ENCODE peak calls at places on chromosomes 16 and 17, in ten cellular contexts. U, C, J, E, A, R, O, B, I and T are unnamed samples.

GRCh38 chr17:73316919-73317505 is 5.2 kb upstream of the CDC42EP4 start:
- DNase-seq in U (peak), C (no peak), J (peak), E (no peak), A (no peak), R (no peak), O (no peak), B (no peak), I (peak), T (no peak)

GRCh38 chr16:19757762-19758595 is 39.9 kb downstream of the IQCK start:
- DNase-seq in U (peak), C (no peak), J (no peak), E (no peak), A (no peak), R (no peak), O (no peak), B (no peak), I (no peak), T (no peak)

GRCh38 chr17:37488607-37489196 is 989 bp upstream of the DUSP14 start:
- DNase-seq in U (peak), C (peak), J (peak), E (peak), A (peak), R (peak), O (peak), B (peak), I (peak), T (peak)

GRCh38 chr16:10876799-10877341 is at the start of gene CIITA:
- DNase-seq in U (peak), C (no peak), J (peak), E (peak), A (no peak), R (no peak), O (peak), B (peak), I (peak), T (peak)

GRCh38 chr16:72055911-72056310 is 1.6 kb downstream of the HP start:
- DNase-seq in U (no peak), C (no peak), J (no peak), E (no peak), A (no peak), R (no peak), O (no peak), B (no peak), I (no peak), T (no peak)

GRCh38 chr17:19975601-19976000 is 2.0 kb downstream of the AKAP10 start:
- DNase-seq in U (no peak), C (no peak), J (no peak), E (no peak), A (no peak), R (no peak), O (no peak), B (no peak), I (no peak), T (no peak)

GRCh38 chr16:85178006-85178591 is 65.8 kb upstream of the CIBAR2 start:
- DNase-seq in U (no peak), C (no peak), J (no peak), E (no peak), A (no peak), R (no peak), O (no peak), B (no peak), I (no peak), T (no peak)

GRCh38 chr17:39239640-39240314 is 14.0 kb upstream of the STAC2 start:
- DNase-seq in U (no peak), C (peak), J (peak), E (no peak), A (peak), R (no peak), O (no peak), B (peak), I (no peak), T (no peak)

GRCh38 chr17:37731056-37731455 is 13.8 kb downstream of the HNF1B start:
- DNase-seq in U (no peak), C (no peak), J (no peak), E (no peak), A (no peak), R (no peak), O (no peak), B (no peak), I (no peak), T (no peak)

GRCh38 chr17:38464723-38465419 is 36.6 kb downstream of the ARHGAP23 start:
- DNase-seq in U (peak), C (no peak), J (no peak), E (peak), A (no peak), R (peak), O (peak), B (peak), I (peak), T (peak)

GRCh38 chr16:64287667-64288521 is 834.0 kb downstream of the CDH11 start:
- DNase-seq in U (no peak), C (no peak), J (no peak), E (no peak), A (no peak), R (no peak), O (no peak), B (no peak), I (no peak), T (no peak)

GRCh38 chr16:14377326-14377725 is 252.7 kb downstream of the PARN start:
- DNase-seq in U (peak), C (no peak), J (no peak), E (no peak), A (no peak), R (no peak), O (no peak), B (no peak), I (peak), T (no peak)

GRCh38 chr16:14375132-14375491 is 254.9 kb downstream of the PARN start:
- DNase-seq in U (no peak), C (no peak), J (no peak), E (no peak), A (no peak), R (no peak), O (no peak), B (no peak), I (peak), T (no peak)

GRCh38 chr16:14374451-14375131 is 255.5 kb downstream of the PARN start:
- DNase-seq in U (no peak), C (no peak), J (no peak), E (no peak), A (no peak), R (no peak), O (no peak), B (no peak), I (peak), T (no peak)

GRCh38 chr16:14378131-14378551 is 251.9 kb downstream of the PARN start:
- DNase-seq in U (peak), C (no peak), J (no peak), E (no peak), A (peak), R (no peak), O (peak), B (peak), I (peak), T (no peak)

DNA sequence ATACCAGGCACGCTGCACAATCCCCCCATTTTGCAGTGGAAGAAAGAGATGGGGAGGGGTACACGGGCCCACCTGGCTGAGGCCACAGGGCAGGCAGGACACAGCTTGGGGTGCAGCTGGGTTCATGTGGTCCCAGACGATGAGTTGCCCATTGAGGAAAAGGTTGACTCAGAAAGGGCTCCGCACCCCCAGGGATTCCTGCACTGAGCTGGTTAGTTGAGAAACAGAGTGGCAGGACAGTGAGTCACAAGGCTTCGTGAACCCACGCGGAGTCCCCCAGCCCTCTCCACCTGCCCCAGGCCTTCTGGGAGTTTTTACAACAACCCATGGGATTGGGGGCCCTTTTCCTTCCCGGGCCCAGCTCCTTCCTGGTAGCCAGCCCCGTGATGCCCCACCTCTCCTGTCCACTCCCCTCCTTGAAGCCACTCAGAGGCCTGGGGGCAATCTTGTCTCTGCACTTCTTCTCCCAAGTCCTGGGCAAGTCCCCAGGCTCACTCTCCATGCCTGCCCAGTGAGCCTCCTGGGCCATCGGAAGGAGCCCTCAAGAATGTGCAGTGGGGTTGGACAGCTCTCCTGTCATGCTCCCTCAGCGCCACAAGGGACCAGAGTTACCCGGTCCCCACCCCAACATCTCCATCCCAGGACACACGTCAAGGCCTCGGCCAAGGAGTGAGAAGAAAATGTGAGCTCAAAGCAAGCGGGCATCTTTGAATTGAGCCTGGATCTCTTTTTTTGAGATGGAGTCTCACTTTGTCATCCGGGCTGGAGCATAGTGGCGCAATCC is 251.2 kb downstream of the PARN start:
- DNase-seq in U (no peak), C (no peak), J (no peak), E (no peak), A (no peak), R (no peak), O (no peak), B (peak), I (peak), T (no peak)
- TF ChIP-seq CTCF in U (no peak), C (no peak), J (no peak), E (no peak), A (peak), R (no peak), O (no peak), B (no peak), I (no peak), T (no peak)

GRCh38 chr17:491086-492014 is 138.7 kb upstream of the RPH3AL start:
- DNase-seq in U (peak), C (peak), J (peak), E (peak), A (peak), R (peak), O (peak), B (no peak), I (peak), T (no peak)
- TF ChIP-seq CTCF in U (no peak), C (no peak), J (no peak), E (peak), A (no peak), R (peak), O (peak), B (no peak), I (no peak), T (no peak)

GRCh38 chr16:70705056-70705455 is 19.2 kb upstream of the MTSS2 start:
- DNase-seq in U (no peak), C (no peak), J (no peak), E (no peak), A (peak), R (no peak), O (no peak), B (no peak), I (no peak), T (no peak)
- TF ChIP-seq CTCF in U (no peak), C (no peak), J (no peak), E (no peak), A (no peak), R (no peak), O (no peak), B (no peak), I (no peak), T (no peak)

GRCh38 chr16:22898874-22899348 is 84.9 kb downstream of the HS3ST2 start:
- DNase-seq in U (peak), C (peak), J (peak), E (peak), A (peak), R (peak), O (no peak), B (peak), I (peak), T (peak)
- TF ChIP-seq CTCF in U (peak), C (no peak), J (peak), E (peak), A (peak), R (peak), O (peak), B (peak), I (peak), T (no peak)

GRCh38 chr17:11990363-11990983 is 6.8 kb downstream of the ZNF18 start:
- DNase-seq in U (no peak), C (no peak), J (no peak), E (no peak), A (no peak), R (no peak), O (no peak), B (no peak), I (no peak), T (no peak)
- TF ChIP-seq CTCF in U (no peak), C (no peak), J (no peak), E (no peak), A (no peak), R (no peak), O (no peak), B (no peak), I (no peak), T (no peak)

DNA sequence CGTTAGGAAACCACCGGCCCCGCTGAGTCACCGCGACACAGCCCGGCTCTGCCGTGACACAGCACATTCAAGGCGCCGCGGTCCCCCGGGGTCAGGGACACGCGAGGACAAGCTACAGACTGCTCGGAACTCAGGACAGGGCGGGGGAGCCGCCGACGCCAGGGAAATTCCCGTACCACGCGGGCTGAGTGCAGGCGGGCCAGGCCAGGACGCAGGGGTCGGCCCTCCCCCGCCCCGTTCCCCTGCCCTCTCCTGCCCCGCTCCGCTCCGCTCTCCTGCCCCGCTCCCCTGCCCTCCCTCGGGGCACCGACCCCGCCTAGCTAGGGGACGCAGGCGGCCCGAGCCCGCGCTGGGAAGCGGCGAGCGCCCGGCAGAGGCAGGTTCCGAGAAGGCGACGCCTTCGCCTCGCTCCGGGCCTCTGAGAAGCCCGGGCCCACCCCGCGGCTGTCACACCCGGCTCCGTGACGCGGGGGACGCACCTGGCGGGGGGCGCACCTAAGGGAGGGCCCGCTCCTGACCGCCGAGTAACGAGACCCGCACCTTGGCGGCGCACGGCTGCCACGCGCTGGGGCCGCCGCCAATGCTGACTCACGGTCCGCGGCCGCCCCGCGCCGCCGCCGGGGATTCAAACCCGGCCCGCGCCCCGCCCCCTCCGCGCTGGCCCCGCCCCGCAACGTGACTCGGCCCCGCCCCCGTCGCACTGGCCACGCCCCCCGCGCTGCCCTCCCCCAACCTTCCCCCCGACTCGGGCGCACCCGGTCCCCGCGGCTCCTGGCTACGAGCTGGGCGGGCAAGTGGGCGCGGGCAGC is 27.5 kb downstream of the GNPTG start:
- DNase-seq in U (peak), C (peak), J (no peak), E (peak), A (peak), R (peak), O (peak), B (peak), I (peak), T (peak)
- TF ChIP-seq CTCF in U (no peak), C (no peak), J (no peak), E (no peak), A (no peak), R (no peak), O (no peak), B (no peak), I (no peak), T (no peak)

GRCh38 chr16:89330177-89330856 is 112.8 kb downstream of the ZNF778 start:
- DNase-seq in U (no peak), C (no peak), J (peak), E (no peak), A (no peak), R (no peak), O (no peak), B (peak), I (peak), T (no peak)
- TF ChIP-seq CTCF in U (no peak), C (no peak), J (no peak), E (no peak), A (no peak), R (no peak), O (no peak), B (no peak), I (no peak), T (no peak)

GRCh38 chr16:81405702-81406113 is 38.9 kb upstream of the CMIP start:
- DNase-seq in U (peak), C (no peak), J (peak), E (no peak), A (no peak), R (no peak), O (peak), B (peak), I (peak), T (no peak)
- TF ChIP-seq CTCF in U (no peak), C (no peak), J (peak), E (no peak), A (no peak), R (no peak), O (peak), B (peak), I (peak), T (no peak)

GRCh38 chr17:76153202-76153601 is 12.2 kb upstream of the FOXJ1 start:
- DNase-seq in U (no peak), C (no peak), J (peak), E (no peak), A (peak), R (no peak), O (no peak), B (no peak), I (no peak), T (no peak)

GRCh38 chr17:76152580-76152979 is 11.5 kb upstream of the FOXJ1 start:
- DNase-seq in U (no peak), C (no peak), J (peak), E (no peak), A (no peak), R (no peak), O (no peak), B (no peak), I (no peak), T (no peak)

GRCh38 chr17:76154292-76154691 is 13.2 kb upstream of the FOXJ1 start:
- DNase-seq in U (no peak), C (no peak), J (no peak), E (no peak), A (peak), R (no peak), O (no peak), B (no peak), I (no peak), T (no peak)

GRCh38 chr17:76154935-76155845 is 14.1 kb upstream of the FOXJ1 start:
- DNase-seq in U (no peak), C (no peak), J (peak), E (no peak), A (no peak), R (no peak), O (no peak), B (no peak), I (no peak), T (no peak)

GRCh38 chr17:76153640-76154039 is 12.6 kb upstream of the FOXJ1 start:
- DNase-seq in U (peak), C (no peak), J (peak), E (no peak), A (peak), R (no peak), O (no peak), B (peak), I (peak), T (no peak)
- TF ChIP-seq CTCF in U (peak), C (no peak), J (peak), E (peak), A (peak), R (no peak), O (peak), B (no peak), I (peak), T (no peak)